ENCODE peak calls at places on chromosomes 1 and 21, in ten cellular contexts. U is effector CD4-positive, alpha-beta T cell; O is right atrium auricular region; F is cardiac septum; I is Caki2; V is kidney epithelial cell; N is cardiac fibroblast; D is tibial nerve; T is LHCN-M2; H is activated CD8-positive, alpha-beta memory T cell treated with anti-CD3 and anti-CD28 coated beads for 24 hours. W is an unnamed sample.

GRCh38 chr1:32068891-32069590 is 3.7 kb upstream of the TMEM39B start:
- DNase-seq in N (peak), T (peak), O (no peak), H (no peak), D (no peak), U (no peak), I (no peak), V (no peak), F (no peak), W (no peak)

GRCh38 chr1:112672009-112672408 is 2.5 kb upstream of the MOV10 start:
- DNase-seq in F (no peak), T (no peak), O (no peak), N (no peak), U (no peak), I (no peak), H (no peak), V (no peak), D (no peak), W (no peak)

GRCh38 chr1:162854245-162854860 is 6.6 kb downstream of the CCDC190 start:
- DNase-seq in O (peak), H (no peak), V (no peak), T (peak), F (no peak), U (peak), D (peak), I (peak), N (peak), W (peak)

GRCh38 chr1:93635614-93636543 is 45.8 kb downstream of the BCAR3 start:
- DNase-seq in N (no peak), I (no peak), F (no peak), H (no peak), U (no peak), T (no peak), D (no peak), O (peak), V (no peak), W (no peak)

GRCh38 chr21:42309753-42310213 is 5.4 kb downstream of the TFF3 start:
- DNase-seq in F (peak), H (peak), I (no peak), U (peak), D (no peak), N (peak), V (no peak), O (no peak), T (no peak), W (peak)

GRCh38 chr21:31293986-31294385 is 50.1 kb downstream of the TIAM1 start:
- DNase-seq in H (peak), T (peak), N (peak), U (no peak), I (peak), D (no peak), V (peak), O (no peak), F (no peak), W (no peak)

GRCh38 chr1:71047635-71048607 is at the start of gene PTGER3:
- DNase-seq in U (peak), I (peak), O (no peak), T (peak), H (peak), V (no peak), N (no peak), F (no peak), D (no peak), W (peak)

GRCh38 chr1:48080343-48081255 is 83.4 kb upstream of the TRABD2B start:
- DNase-seq in H (no peak), O (no peak), N (no peak), V (no peak), D (no peak), F (no peak), U (no peak), I (peak), T (no peak), W (no peak)

GRCh38 chr1:57307382-57307781 is 116.5 kb downstream of the DAB1 start:
- DNase-seq in H (peak), F (no peak), O (no peak), I (peak), U (peak), N (no peak), T (no peak), V (no peak), D (no peak), W (no peak)

GRCh38 chr1:40363721-40364120 is 9.8 kb upstream of the SMAP2 start:
- DNase-seq in F (no peak), H (no peak), U (no peak), N (no peak), I (no peak), V (no peak), O (no peak), T (no peak), D (no peak), W (no peak)

GRCh38 chr1:212288614-212289013 is 3.4 kb downstream of the PPP2R5A start:
- DNase-seq in O (no peak), U (no peak), I (peak), T (peak), F (no peak), H (no peak), V (no peak), N (peak), D (no peak), W (no peak)

GRCh38 chr21:22468893-22469292 is 1470.7 kb downstream of the NCAM2 start:
- DNase-seq in I (no peak), N (no peak), H (no peak), O (no peak), U (no peak), F (no peak), T (no peak), D (no peak), V (no peak), W (no peak)

W was measured in ovary.